ENCODE peak calls at places on chromosomes 3 and 15, in four cellular contexts. One of them, this sample, is unnamed.

GRCh38 chr3:178226094-178226493 is 310.1 kb upstream of the KCNMB2 start:
- DNase-seq in endodermal cell: no peak
- DNase-seq in transverse colon: no peak
- DNase-seq in CD8-positive, alpha-beta memory T cell: no peak
- DNase-seq in this sample: no peak

GRCh38 chr3:178097576-178097975 is 438.7 kb upstream of the KCNMB2 start:
- DNase-seq in endodermal cell: no peak
- DNase-seq in transverse colon: no peak
- DNase-seq in CD8-positive, alpha-beta memory T cell: no peak
- DNase-seq in this sample: no peak

GRCh38 chr3:39132096-39133092 is 21.0 kb downstream of the CSRNP1 start:
- DNase-seq in endodermal cell: no peak
- DNase-seq in transverse colon: no peak
- DNase-seq in CD8-positive, alpha-beta memory T cell: no peak
- DNase-seq in this sample: no peak

GRCh38 chr3:90010341-90010740 is 902.9 kb downstream of the EPHA3 start:
- DNase-seq in transverse colon: no peak
- DNase-seq in endodermal cell: no peak
- DNase-seq in CD8-positive, alpha-beta memory T cell: no peak
- DNase-seq in this sample: no peak

GRCh38 chr15:52234596-52235541 is 43.7 kb upstream of the GNB5 start:
- DNase-seq in endodermal cell: no peak
- DNase-seq in transverse colon: peak; percentile 33
- DNase-seq in CD8-positive, alpha-beta memory T cell: no peak
- DNase-seq in this sample: peak; percentile 57

GRCh38 chr3:66393486-66394260 is 107.1 kb downstream of the LRIG1 start:
- DNase-seq in endodermal cell: peak; percentile 23
- DNase-seq in transverse colon: no peak
- DNase-seq in CD8-positive, alpha-beta memory T cell: peak; percentile 79
- DNase-seq in this sample: no peak

GRCh38 chr3:46535746-46536145 is 30.4 kb downstream of the LRRC2 start:
- DNase-seq in transverse colon: no peak
- DNase-seq in CD8-positive, alpha-beta memory T cell: no peak
- DNase-seq in endodermal cell: no peak
- DNase-seq in this sample: no peak

GRCh38 chr3:162978136-162978535 is 1481.5 kb downstream of the OTOL1 start:
- DNase-seq in transverse colon: no peak
- DNase-seq in endodermal cell: no peak
- DNase-seq in CD8-positive, alpha-beta memory T cell: no peak
- DNase-seq in this sample: no peak

GRCh38 chr3:117019082-117019713 is 309.6 kb downstream of the TUSC7 start:
- DNase-seq in endodermal cell: peak; percentile 88
- DNase-seq in transverse colon: peak; percentile 56
- DNase-seq in CD8-positive, alpha-beta memory T cell: no peak
- DNase-seq in this sample: no peak

GRCh38 chr15:72680931-72681330 is 5.1 kb downstream of the HIGD2B start:
- DNase-seq in CD8-positive, alpha-beta memory T cell: no peak
- DNase-seq in transverse colon: no peak
- DNase-seq in endodermal cell: no peak
- DNase-seq in this sample: no peak

GRCh38 chr15:99445272-99445850 is 120.4 kb upstream of the MEF2A start:
- DNase-seq in transverse colon: no peak
- DNase-seq in endodermal cell: peak; percentile 32
- DNase-seq in CD8-positive, alpha-beta memory T cell: no peak
- DNase-seq in this sample: no peak

GRCh38 chr3:7423995-7424394 is 563.1 kb downstream of the GRM7 start:
- DNase-seq in CD8-positive, alpha-beta memory T cell: no peak
- DNase-seq in transverse colon: no peak
- DNase-seq in endodermal cell: peak; percentile 60
- DNase-seq in this sample: no peak

GRCh38 chr3:23450051-23450450 is 246.9 kb downstream of the UBE2E2 start:
- DNase-seq in CD8-positive, alpha-beta memory T cell: no peak
- DNase-seq in transverse colon: no peak
- DNase-seq in endodermal cell: no peak
- DNase-seq in this sample: no peak

GRCh38 chr3:7913283-7913682 is 588.3 kb upstream of the LMCD1 start:
- DNase-seq in endodermal cell: no peak
- DNase-seq in CD8-positive, alpha-beta memory T cell: no peak
- DNase-seq in transverse colon: no peak
- DNase-seq in this sample: no peak

GRCh38 chr15:40594429-40594836 is 384 bp downstream of the KNL1 start:
- DNase-seq in transverse colon: peak; percentile 64
- DNase-seq in endodermal cell: no peak
- DNase-seq in CD8-positive, alpha-beta memory T cell: no peak
- DNase-seq in this sample: peak; percentile 82

GRCh38 chr3:188510366-188510765 is 356.4 kb downstream of the LPP start:
- DNase-seq in transverse colon: no peak
- DNase-seq in endodermal cell: no peak
- DNase-seq in CD8-positive, alpha-beta memory T cell: no peak
- DNase-seq in this sample: no peak

GRCh38 chr3:182814419-182815160 is 21.3 kb downstream of the ATP11B start:
- DNase-seq in endodermal cell: no peak
- DNase-seq in CD8-positive, alpha-beta memory T cell: no peak
- DNase-seq in transverse colon: no peak
- DNase-seq in this sample: no peak

DNA sequence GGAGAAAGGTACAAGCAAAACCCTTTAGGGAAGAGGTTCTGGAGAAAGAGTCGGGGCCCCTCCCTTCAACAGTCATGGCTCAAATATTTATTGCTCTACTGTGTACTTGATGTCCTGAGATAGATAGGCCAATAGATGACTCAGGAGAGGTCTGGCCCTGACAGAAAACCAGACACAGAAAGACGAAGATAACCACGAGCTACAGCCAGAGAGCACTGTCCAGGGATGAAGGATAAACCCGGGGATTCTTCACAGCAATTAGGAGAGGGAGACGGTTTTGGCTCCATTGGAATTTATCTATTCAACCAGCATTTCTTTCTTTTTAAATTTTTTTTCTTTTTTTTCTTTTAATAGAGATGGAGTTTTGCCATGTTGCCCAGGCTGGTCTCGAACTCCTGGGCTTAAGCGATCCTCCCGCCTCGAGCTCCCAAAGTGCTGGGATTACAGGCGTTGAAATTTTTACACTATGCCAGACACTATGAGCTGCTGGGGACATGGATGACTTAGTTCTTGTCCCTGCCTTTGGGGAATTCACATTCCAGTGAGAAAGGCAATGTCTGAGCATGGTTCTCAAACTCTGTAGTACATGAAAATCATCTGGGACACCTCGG is 4.6 kb upstream of the CIDEC start:
- DNase-seq in transverse colon: no peak
- DNase-seq in CD8-positive, alpha-beta memory T cell: no peak
- DNase-seq in endodermal cell: no peak
- DNase-seq in this sample: no peak
- H3K27ac ChIP-seq in transverse colon: no peak overlapping the region
- H3K27ac ChIP-seq in CD8-positive, alpha-beta memory T cell: peak overlapping the region; percentile 29
- H3K27ac ChIP-seq in endodermal cell: no peak overlapping the region
- H3K27ac ChIP-seq in this sample: no peak overlapping the region

GRCh38 chr3:52684184-52684583 is 1.5 kb downstream of the PBRM1 start:
- DNase-seq in endodermal cell: no peak
- DNase-seq in CD8-positive, alpha-beta memory T cell: no peak
- DNase-seq in transverse colon: no peak
- DNase-seq in this sample: no peak
- H3K27ac ChIP-seq in endodermal cell: no peak overlapping the region
- H3K27ac ChIP-seq in CD8-positive, alpha-beta memory T cell: no peak overlapping the region
- H3K27ac ChIP-seq in transverse colon: peak overlapping the region; percentile 98
- H3K27ac ChIP-seq in this sample: no peak overlapping the region

DNA sequence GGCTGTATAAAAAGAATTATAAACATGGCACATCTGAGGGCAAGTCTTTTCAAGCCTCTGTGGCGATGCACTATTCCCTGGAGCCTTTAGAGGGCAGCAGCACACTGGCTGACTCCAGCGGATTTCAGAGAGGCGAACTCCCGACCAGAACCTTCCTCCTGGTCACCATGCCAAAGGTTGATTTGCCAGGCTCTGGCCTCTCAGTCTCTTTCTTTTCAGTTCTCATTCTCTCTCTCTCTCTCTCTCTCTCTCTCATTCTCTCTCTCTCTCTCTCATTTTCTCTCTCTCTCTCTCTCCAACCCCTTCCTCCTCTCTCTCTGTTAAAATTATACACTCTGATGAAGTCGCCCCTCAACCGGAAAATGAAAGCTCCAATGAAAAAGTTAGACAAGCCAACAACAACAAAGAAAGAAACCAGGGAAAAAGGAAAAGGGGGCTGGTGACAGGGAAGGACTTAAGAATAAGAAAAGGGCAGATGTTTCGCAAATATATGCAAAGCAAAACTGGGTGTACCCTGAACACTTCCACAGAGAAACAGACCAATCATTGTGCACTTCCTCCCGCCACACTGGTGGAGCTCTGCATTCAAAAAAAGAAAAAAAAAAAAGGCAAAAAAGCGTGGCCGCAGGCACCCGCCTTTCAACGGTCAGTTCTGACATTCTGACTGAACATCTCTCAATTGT is 90.2 kb downstream of the TIGIT start:
- DNase-seq in CD8-positive, alpha-beta memory T cell: peak; percentile 47
- DNase-seq in endodermal cell: peak; percentile 91
- DNase-seq in transverse colon: peak; percentile 77
- DNase-seq in this sample: peak; percentile 87
- H3K27ac ChIP-seq in CD8-positive, alpha-beta memory T cell: no peak overlapping the region
- H3K27ac ChIP-seq in endodermal cell: peak overlapping the region; percentile 68
- H3K27ac ChIP-seq in transverse colon: peak overlapping the region; percentile 60
- H3K27ac ChIP-seq in this sample: peak overlapping the region; percentile 91

GRCh38 chr3:76950590-76950989 is 89.3 kb upstream of the ROBO2 start:
- DNase-seq in transverse colon: no peak
- DNase-seq in CD8-positive, alpha-beta memory T cell: no peak
- DNase-seq in endodermal cell: no peak
- DNase-seq in this sample: no peak
- H3K27ac ChIP-seq in transverse colon: no peak overlapping the region
- H3K27ac ChIP-seq in CD8-positive, alpha-beta memory T cell: no peak overlapping the region
- H3K27ac ChIP-seq in endodermal cell: no peak overlapping the region
- H3K27ac ChIP-seq in this sample: no peak overlapping the region

GRCh38 chr3:197356741-197357140 is 58.3 kb upstream of the DLG1 start:
- DNase-seq in CD8-positive, alpha-beta memory T cell: no peak
- DNase-seq in endodermal cell: no peak
- DNase-seq in transverse colon: no peak
- DNase-seq in this sample: no peak
- H3K27ac ChIP-seq in CD8-positive, alpha-beta memory T cell: no peak overlapping the region
- H3K27ac ChIP-seq in endodermal cell: no peak overlapping the region
- H3K27ac ChIP-seq in transverse colon: no peak overlapping the region
- H3K27ac ChIP-seq in this sample: no peak overlapping the region

GRCh38 chr3:132595036-132595435 is 2.0 kb upstream of the ACKR4 start:
- DNase-seq in endodermal cell: peak; percentile 48
- DNase-seq in transverse colon: no peak
- DNase-seq in CD8-positive, alpha-beta memory T cell: no peak
- DNase-seq in this sample: no peak
- H3K27ac ChIP-seq in endodermal cell: no peak overlapping the region
- H3K27ac ChIP-seq in transverse colon: no peak overlapping the region
- H3K27ac ChIP-seq in CD8-positive, alpha-beta memory T cell: no peak overlapping the region
- H3K27ac ChIP-seq in this sample: no peak overlapping the region

GRCh38 chr3:187207062-187207461 is 9.8 kb downstream of the RTP1 start:
- DNase-seq in transverse colon: no peak
- DNase-seq in CD8-positive, alpha-beta memory T cell: no peak
- DNase-seq in endodermal cell: no peak
- DNase-seq in this sample: no peak
- H3K27ac ChIP-seq in transverse colon: peak overlapping the region; percentile 46
- H3K27ac ChIP-seq in CD8-positive, alpha-beta memory T cell: no peak overlapping the region
- H3K27ac ChIP-seq in endodermal cell: no peak overlapping the region
- H3K27ac ChIP-seq in this sample: no peak overlapping the region

GRCh38 chr3:14423197-14423743 is 20.9 kb downstream of the SLC6A6 start:
- DNase-seq in endodermal cell: no peak
- DNase-seq in CD8-positive, alpha-beta memory T cell: no peak
- DNase-seq in transverse colon: peak; percentile 58
- DNase-seq in this sample: no peak

GRCh38 chr3:14423963-14424362 is 21.6 kb downstream of the SLC6A6 start:
- DNase-seq in endodermal cell: no peak
- DNase-seq in transverse colon: no peak
- DNase-seq in CD8-positive, alpha-beta memory T cell: no peak
- DNase-seq in this sample: no peak

GRCh38 chr3:14426305-14426620 is 23.9 kb downstream of the SLC6A6 start:
- DNase-seq in endodermal cell: no peak
- DNase-seq in transverse colon: no peak
- DNase-seq in CD8-positive, alpha-beta memory T cell: no peak
- DNase-seq in this sample: no peak

GRCh38 chr3:14424711-14425573 is 22.5 kb downstream of the SLC6A6 start:
- DNase-seq in endodermal cell: no peak
- DNase-seq in transverse colon: peak; percentile 45
- DNase-seq in CD8-positive, alpha-beta memory T cell: peak; percentile 74
- DNase-seq in this sample: no peak

DNA sequence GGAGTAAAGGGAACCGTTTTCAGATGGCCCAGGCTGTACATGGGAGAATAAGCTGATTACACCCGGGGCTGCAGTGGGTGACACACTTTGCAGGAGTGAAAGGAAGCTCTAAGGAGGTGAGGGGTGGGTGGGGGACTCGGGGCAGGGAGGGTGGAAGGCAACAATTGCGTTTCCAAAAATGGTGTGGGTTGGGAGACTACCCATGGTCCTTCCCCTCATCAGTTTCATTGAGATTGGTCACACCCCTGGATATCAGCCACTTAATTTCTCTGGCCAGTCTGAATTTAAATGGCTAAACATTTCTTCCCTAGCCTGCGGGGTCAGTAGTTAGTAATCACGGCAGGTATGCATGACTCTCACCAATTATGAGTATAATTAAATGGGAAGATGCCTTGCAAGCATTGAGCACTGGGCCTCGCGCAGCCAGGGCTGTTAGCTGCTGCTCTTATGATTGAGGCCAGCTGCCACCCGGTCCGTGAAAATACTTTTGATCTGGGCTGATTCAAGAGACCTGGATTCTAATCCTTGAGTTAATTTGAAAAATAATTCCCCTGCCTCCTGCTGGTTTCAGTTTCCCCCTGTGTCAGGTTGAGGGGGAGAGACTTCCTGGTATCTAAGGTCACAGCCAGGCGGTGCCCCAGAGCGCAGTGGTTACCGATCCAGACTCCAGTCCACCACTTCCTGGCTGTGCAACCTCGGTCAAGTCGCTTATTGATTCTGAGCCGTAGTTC is 23.3 kb downstream of the SLC6A6 start:
- DNase-seq in endodermal cell: no peak
- DNase-seq in CD8-positive, alpha-beta memory T cell: peak; percentile 68
- DNase-seq in transverse colon: peak; percentile 60
- DNase-seq in this sample: no peak
- H3K27ac ChIP-seq in endodermal cell: no peak overlapping the region
- H3K27ac ChIP-seq in CD8-positive, alpha-beta memory T cell: peak overlapping the region; percentile 39
- H3K27ac ChIP-seq in transverse colon: peak overlapping the region; percentile 3
- H3K27ac ChIP-seq in this sample: no peak overlapping the region

GRCh38 chr3:185714085-185714484 is 110.8 kb downstream of the IGF2BP2 start:
- DNase-seq in endodermal cell: no peak
- DNase-seq in transverse colon: no peak
- DNase-seq in CD8-positive, alpha-beta memory T cell: no peak
- DNase-seq in this sample: no peak
- H3K27ac ChIP-seq in endodermal cell: no peak overlapping the region
- H3K27ac ChIP-seq in transverse colon: no peak overlapping the region
- H3K27ac ChIP-seq in CD8-positive, alpha-beta memory T cell: no peak overlapping the region
- H3K27ac ChIP-seq in this sample: no peak overlapping the region